ENCODE peak calls at places on chromosomes 13 and 19, in six cellular contexts. K is cardiac muscle cell; P is CD8-positive, alpha-beta T cell; Z is neuronal stem cell; H is thoracic aorta; T is A549. G is an unnamed sample.

GRCh38 chr13:36297259-36297599 is 385 bp downstream of the CCDC169 start:
- DNase-seq in K (no peak), P (no peak), Z (no peak), H (no peak), T (peak), G (no peak)

GRCh38 chr19:4911786-4912672 is 2.7 kb downstream of the UHRF1 start:
- DNase-seq in K (peak), P (peak), Z (no peak), H (peak), T (peak), G (peak)

GRCh38 chr19:41998246-41999020 is 4.4 kb upstream of the ATP1A3 start:
- DNase-seq in K (peak), P (no peak), Z (peak), H (no peak), T (peak), G (peak)

GRCh38 chr13:86052141-86052540 is 252.9 kb upstream of the SLITRK6 start:
- DNase-seq in K (no peak), P (no peak), Z (no peak), H (no peak), T (no peak), G (no peak)

GRCh38 chr13:74683411-74683810 is 549.2 kb upstream of the KLF12 start:
- DNase-seq in K (no peak), P (no peak), Z (no peak), H (no peak), T (no peak), G (no peak)

GRCh38 chr13:26534036-26534726 is 23.3 kb upstream of the WASF3 start:
- DNase-seq in K (no peak), P (no peak), Z (no peak), H (no peak), T (no peak), G (no peak)

GRCh38 chr19:30073152-30074000 is 131.3 kb downstream of the URI1 start:
- DNase-seq in K (no peak), P (no peak), Z (no peak), H (no peak), T (no peak), G (no peak)

GRCh38 chr13:100088282-100088647 is 628 bp upstream of the PCCA start:
- DNase-seq in K (no peak), P (no peak), Z (no peak), H (no peak), T (no peak), G (no peak)

GRCh38 chr13:27053902-27054595 is 117.6 kb downstream of the USP12 start:
- DNase-seq in K (no peak), P (no peak), Z (no peak), H (no peak), T (no peak), G (peak)

GRCh38 chr13:97911311-97912138 is 42.0 kb upstream of the IPO5 start:
- DNase-seq in K (no peak), P (no peak), Z (no peak), H (no peak), T (peak), G (peak)

GRCh38 chr13:41458939-41459753 is 1.8 kb downstream of the RGCC start:
- DNase-seq in K (peak), P (peak), Z (no peak), H (no peak), T (peak), G (peak)

GRCh38 chr19:38658462-38659306 is 11.2 kb downstream of the ACTN4 start:
- DNase-seq in K (peak), P (no peak), Z (no peak), H (no peak), T (peak), G (peak)

GRCh38 chr13:23628765-23629565 is 58.8 kb downstream of the TNFRSF19 start:
- DNase-seq in K (no peak), P (no peak), Z (no peak), H (no peak), T (no peak), G (no peak)

GRCh38 chr19:35513231-35513974 is at the start of gene DMKN:
- DNase-seq in K (no peak), P (no peak), Z (no peak), H (no peak), T (no peak), G (peak)

GRCh38 chr13:33775339-33776108 is 42.4 kb upstream of the RFC3 start:
- DNase-seq in K (no peak), P (no peak), Z (no peak), H (no peak), T (no peak), G (no peak)

GRCh38 chr13:99873832-99874430 is 97.6 kb downstream of the ZIC5 start:
- DNase-seq in K (no peak), P (no peak), Z (no peak), H (no peak), T (no peak), G (no peak)

GRCh38 chr19:46571495-46571894 is 29.6 kb upstream of the CALM3 start:
- DNase-seq in K (peak), P (no peak), Z (no peak), H (no peak), T (peak), G (peak)

GRCh38 chr13:48630291-48630690 is 23.4 kb upstream of the CYSLTR2 start:
- DNase-seq in K (no peak), P (no peak), Z (no peak), H (no peak), T (no peak), G (no peak)

GRCh38 chr13:25310891-25311290 is 9.5 kb downstream of the NUP58 start:
- DNase-seq in K (no peak), P (no peak), Z (no peak), H (no peak), T (no peak), G (no peak)

GRCh38 chr19:27792576-27793127 is 1420.3 kb downstream of the UQCRFS1 start:
- DNase-seq in K (no peak), P (no peak), Z (no peak), H (no peak), T (no peak), G (no peak)
- H3K27ac ChIP-seq in K (peak), P (peak), Z (no peak), H (peak), T (peak), G (peak)

DNA sequence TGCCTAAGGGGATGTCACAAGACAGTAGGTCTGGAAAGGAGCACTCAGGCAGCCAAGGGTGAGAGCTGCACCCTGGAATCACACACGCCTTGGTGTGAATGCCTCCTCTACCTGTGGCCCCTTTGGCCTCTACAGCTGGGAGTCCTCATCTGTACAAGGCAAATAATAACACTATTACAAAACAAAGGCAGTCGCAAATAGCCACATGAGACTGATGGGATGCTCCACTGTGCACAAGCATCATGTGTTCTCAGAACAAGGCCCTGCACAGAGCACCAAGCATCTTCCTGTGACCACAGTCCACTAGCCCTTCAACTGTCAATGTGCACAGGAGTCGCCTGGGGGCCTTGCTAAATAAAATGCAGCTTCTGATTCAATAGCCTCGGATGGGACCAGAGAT is 44.6 kb upstream of the HNRNPA1L2 start:
- DNase-seq in K (no peak), P (no peak), Z (no peak), H (no peak), T (no peak), G (no peak)
- H3K27ac ChIP-seq in K (no peak), P (no peak), Z (no peak), H (no peak), T (no peak), G (no peak)

GRCh38 chr13:102598061-102598460 is 1.3 kb downstream of the TPP2 start:
- DNase-seq in K (no peak), P (no peak), Z (no peak), H (no peak), T (no peak), G (no peak)
- H3K27ac ChIP-seq in K (no peak), P (peak), Z (no peak), H (no peak), T (peak), G (no peak)

GRCh38 chr13:28438598-28439334 is 56.2 kb downstream of the FLT1 start:
- DNase-seq in K (peak), P (no peak), Z (no peak), H (no peak), T (no peak), G (no peak)

GRCh38 chr13:28442872-28443271 is 52.1 kb downstream of the FLT1 start:
- DNase-seq in K (peak), P (no peak), Z (no peak), H (no peak), T (no peak), G (no peak)

GRCh38 chr13:28438067-28438466 is 56.9 kb downstream of the FLT1 start:
- DNase-seq in K (no peak), P (no peak), Z (no peak), H (no peak), T (no peak), G (no peak)

GRCh38 chr13:28440774-28441532 is 54.0 kb downstream of the FLT1 start:
- DNase-seq in K (no peak), P (no peak), Z (no peak), H (no peak), T (no peak), G (no peak)

GRCh38 chr13:28441533-28441928 is 53.4 kb downstream of the FLT1 start:
- DNase-seq in K (no peak), P (no peak), Z (no peak), H (no peak), T (no peak), G (no peak)
- H3K27ac ChIP-seq in K (no peak), P (no peak), Z (no peak), H (no peak), T (no peak), G (no peak)

GRCh38 chr13:45878966-45879365 is 27.4 kb upstream of the SIAH3 start:
- DNase-seq in K (no peak), P (no peak), Z (no peak), H (no peak), T (no peak), G (no peak)
- H3K27ac ChIP-seq in K (no peak), P (no peak), Z (no peak), H (no peak), T (no peak), G (no peak)